ENCODE peak calls at places on chromosomes 16 and 17, in seven cellular contexts. W is neuronal stem cell, X is mammary epithelial cell, A is IMR-90, E is fibroblast of lung, G is neural progenitor cell, B is A549. U is an unnamed sample. For H3K9me3, the result is how much of the 10 kb centered on the place peaks cover.

GRCh38 chr16:87723224-87723619 is 42.6 kb downstream of the KLHDC4 start:
- DNase-seq in W (no peak), X (peak), A (peak), E (peak), G (no peak), B (no peak), U (no peak)

GRCh38 chr16:67934306-67935095 is 2.1 kb downstream of the PSMB10 start:
- DNase-seq in W (no peak), X (no peak), A (no peak), E (no peak), G (no peak), B (no peak), U (no peak)

GRCh38 chr16:74749291-74750055 is 25.1 kb downstream of the FA2H start:
- DNase-seq in W (no peak), X (no peak), A (no peak), E (no peak), G (peak), B (no peak), U (no peak)

GRCh38 chr17:74192950-74193781 is 10.3 kb upstream of the RPL38 start:
- DNase-seq in W (no peak), X (no peak), A (no peak), E (no peak), G (no peak), B (no peak), U (no peak)

GRCh38 chr16:364595-365491 is 5.5 kb downstream of the MRPL28 start:
- DNase-seq in W (no peak), X (no peak), A (no peak), E (no peak), G (no peak), B (no peak), U (no peak)

GRCh38 chr17:19762515-19762961 is 14.4 kb upstream of the ALDH3A1 start:
- DNase-seq in W (peak), X (peak), A (peak), E (peak), G (peak), B (peak), U (peak)

GRCh38 chr17:75638893-75639292 is 5.7 kb downstream of the SMIM5 start:
- DNase-seq in W (no peak), X (no peak), A (no peak), E (no peak), G (no peak), B (no peak), U (no peak)

GRCh38 chr16:28168991-28169554 is 42.7 kb downstream of the XPO6 start:
- DNase-seq in W (no peak), X (no peak), A (no peak), E (no peak), G (no peak), B (no peak), U (peak)

GRCh38 chr17:15287533-15288267 is 22.6 kb upstream of the PMP22 start:
- DNase-seq in W (no peak), X (no peak), A (peak), E (peak), G (no peak), B (no peak), U (no peak)

GRCh38 chr17:55062921-55063320 is 94.4 kb downstream of the STXBP4 start:
- DNase-seq in W (no peak), X (peak), A (peak), E (peak), G (no peak), B (no peak), U (peak)

GRCh38 chr17:55632893-55633292 is 89.8 kb downstream of the TMEM100 start:
- DNase-seq in W (no peak), X (peak), A (no peak), E (peak), G (no peak), B (no peak), U (no peak)

GRCh38 chr16:47604306-47604705 is 143.2 kb downstream of the PHKB start:
- DNase-seq in W (no peak), X (no peak), A (no peak), E (no peak), G (no peak), B (no peak), U (no peak)

GRCh38 chr17:42180922-42181850 is at the start of gene KCNH4:
- DNase-seq in W (no peak), X (peak), A (peak), E (peak), G (peak), B (peak), U (no peak)

GRCh38 chr17:77959216-77959925 is 868 bp downstream of the TNRC6C start:
- DNase-seq in W (no peak), X (peak), A (peak), E (peak), G (peak), B (peak), U (no peak)

GRCh38 chr17:18166894-18167293 is 16.7 kb upstream of the ALKBH5 start:
- DNase-seq in W (no peak), X (no peak), A (no peak), E (no peak), G (no peak), B (no peak), U (no peak)

GRCh38 chr16:46789499-46790414 is 41.2 kb downstream of the C16orf87 start:
- DNase-seq in W (peak), X (peak), A (peak), E (peak), G (peak), B (peak), U (peak)

GRCh38 chr16:13291934-13292333 is 390.5 kb downstream of the SHISA9 start:
- DNase-seq in W (peak), X (no peak), A (no peak), E (no peak), G (peak), B (no peak), U (no peak)

GRCh38 chr17:2230877-2231276 is 72.7 kb downstream of the SMG6 start:
- DNase-seq in W (no peak), X (no peak), A (peak), E (peak), G (no peak), B (no peak), U (no peak)

GRCh38 chr17:51608251-51608933 is 348.0 kb downstream of the UTP18 start:
- DNase-seq in W (no peak), X (no peak), A (no peak), E (no peak), G (no peak), B (no peak), U (no peak)

GRCh38 chr17:68422821-68423220 is 34.5 kb downstream of the WIPI1 start:
- DNase-seq in W (no peak), X (no peak), A (no peak), E (no peak), G (peak), B (no peak), U (no peak)

GRCh38 chr17:30377574-30377973 is 1.2 kb upstream of the CPD start:
- DNase-seq in W (no peak), X (no peak), A (no peak), E (no peak), G (no peak), B (no peak), U (no peak)

GRCh38 chr17:48671697-48672171 is 45.6 kb upstream of the HOXB9 start:
- DNase-seq in W (peak), X (peak), A (peak), E (peak), G (peak), B (peak), U (peak)

GRCh38 chr16:71287903-71288302 is 1.3 kb downstream of the CMTR2 start:
- DNase-seq in W (no peak), X (peak), A (no peak), E (no peak), G (peak), B (no peak), U (peak)

GRCh38 chr17:47697948-47698711 is 4.2 kb downstream of the TBKBP1 start:
- DNase-seq in W (no peak), X (no peak), A (no peak), E (no peak), G (no peak), B (no peak), U (no peak)

GRCh38 chr17:31488982-31489294 is 97.5 kb downstream of the RAB11FIP4 start:
- DNase-seq in W (no peak), X (no peak), A (no peak), E (no peak), G (no peak), B (no peak), U (peak)

GRCh38 chr17:2061441-2061797 is 6.5 kb downstream of the HIC1 start:
- DNase-seq in W (no peak), X (no peak), A (no peak), E (no peak), G (no peak), B (no peak), U (no peak)

GRCh38 chr16:381788-382717 is at the start of gene PGAP6:
- DNase-seq in W (no peak), X (no peak), A (peak), E (peak), G (peak), B (no peak), U (peak)

GRCh38 chr16:86723699-86724098 is 145.3 kb downstream of the FOXL1 start:
- DNase-seq in W (no peak), X (no peak), A (no peak), E (no peak), G (peak), B (no peak), U (no peak)

GRCh38 chr16:67151431-67152097 is 766 bp upstream of the B3GNT9 start:
- DNase-seq in W (no peak), X (no peak), A (no peak), E (no peak), G (peak), B (peak), U (no peak)

GRCh38 chr17:77882481-77883212 is 75.9 kb upstream of the TNRC6C start:
- DNase-seq in W (no peak), X (peak), A (peak), E (peak), G (no peak), B (no peak), U (no peak)

GRCh38 chr17:7626956-7627249 is 718 bp downstream of the SAT2 start:
- DNase-seq in W (no peak), X (no peak), A (no peak), E (no peak), G (no peak), B (no peak), U (no peak)

GRCh38 chr17:73232587-73233373 is 28.9 kb downstream of the CPSF4L start:
- DNase-seq in W (no peak), X (peak), A (peak), E (peak), G (peak), B (peak), U (no peak)

GRCh38 chr17:42266918-42267766 is 9.0 kb downstream of the STAT5B start:
- DNase-seq in W (no peak), X (peak), A (peak), E (peak), G (no peak), B (peak), U (no peak)

GRCh38 chr16:4273858-4274291 is 1.1 kb upstream of the TFAP4 start:
- DNase-seq in W (peak), X (peak), A (peak), E (peak), G (peak), B (peak), U (peak)

DNA sequence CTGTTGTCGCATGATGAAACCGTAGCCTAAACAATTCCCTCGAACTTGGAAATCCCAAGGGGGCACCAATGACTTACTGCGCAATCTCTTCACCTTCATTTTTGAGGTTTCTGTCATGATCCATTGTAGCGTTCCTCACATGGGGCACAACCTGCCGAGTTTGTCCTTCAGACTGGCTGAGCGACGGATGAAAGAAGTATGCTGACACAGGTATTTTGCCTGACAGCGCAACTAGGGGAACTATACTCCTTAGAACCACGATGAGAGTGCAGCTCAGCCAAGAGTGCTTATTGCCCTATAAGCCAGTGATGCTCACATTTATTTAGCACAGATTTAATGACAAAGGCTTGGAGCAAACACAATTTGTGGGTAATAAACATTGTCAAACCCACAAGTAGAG is 106.3 kb upstream of the ZNF267 start:
- DNase-seq in W (no peak), X (no peak), A (no peak), E (no peak), G (no peak), B (no peak), U (no peak)
- H3K9me3 ChIP-seq in W (half or more), X (under half), A (half or more), E (under half), G (under half), B (half or more), U (under half)

GRCh38 chr17:81043725-81044427 is 8.9 kb downstream of the BAIAP2 start:
- DNase-seq in W (no peak), X (peak), A (no peak), E (peak), G (peak), B (peak), U (peak)

GRCh38 chr17:81042606-81043005 is 7.7 kb downstream of the BAIAP2 start:
- DNase-seq in W (no peak), X (no peak), A (no peak), E (no peak), G (no peak), B (no peak), U (no peak)

GRCh38 chr17:81044428-81044763 is 9.4 kb downstream of the BAIAP2 start:
- DNase-seq in W (no peak), X (no peak), A (no peak), E (no peak), G (no peak), B (no peak), U (no peak)

GRCh38 chr17:81044764-81045589 is 10.0 kb downstream of the BAIAP2 start:
- DNase-seq in W (no peak), X (peak), A (peak), E (peak), G (no peak), B (no peak), U (peak)

GRCh38 chr17:81043319-81043724 is 8.4 kb downstream of the BAIAP2 start:
- DNase-seq in W (no peak), X (no peak), A (no peak), E (no peak), G (no peak), B (no peak), U (no peak)
- H3K27ac ChIP-seq in W (peak), X (peak), A (no peak), E (no peak), G (peak), B (peak), U (peak)

GRCh38 chr16:83970430-83970815 is 2.4 kb downstream of the NECAB2 start:
- DNase-seq in W (no peak), X (no peak), A (no peak), E (no peak), G (no peak), B (no peak), U (no peak)

GRCh38 chr16:83973581-83974385 is 5.7 kb downstream of the NECAB2 start:
- DNase-seq in W (no peak), X (no peak), A (no peak), E (no peak), G (no peak), B (no peak), U (no peak)

GRCh38 chr16:83973077-83973476 is 5.0 kb downstream of the NECAB2 start:
- DNase-seq in W (no peak), X (no peak), A (no peak), E (no peak), G (no peak), B (no peak), U (no peak)

GRCh38 chr16:83971165-83972130 is 3.4 kb downstream of the NECAB2 start:
- DNase-seq in W (no peak), X (no peak), A (no peak), E (no peak), G (peak), B (no peak), U (no peak)

GRCh38 chr16:83972256-83973008 is 4.4 kb downstream of the NECAB2 start:
- DNase-seq in W (no peak), X (no peak), A (no peak), E (no peak), G (no peak), B (no peak), U (no peak)
- H3K4me2 ChIP-seq in W (no peak), X (no peak), A (no peak), E (no peak), G (no peak), B (no peak), U (no peak)

DNA sequence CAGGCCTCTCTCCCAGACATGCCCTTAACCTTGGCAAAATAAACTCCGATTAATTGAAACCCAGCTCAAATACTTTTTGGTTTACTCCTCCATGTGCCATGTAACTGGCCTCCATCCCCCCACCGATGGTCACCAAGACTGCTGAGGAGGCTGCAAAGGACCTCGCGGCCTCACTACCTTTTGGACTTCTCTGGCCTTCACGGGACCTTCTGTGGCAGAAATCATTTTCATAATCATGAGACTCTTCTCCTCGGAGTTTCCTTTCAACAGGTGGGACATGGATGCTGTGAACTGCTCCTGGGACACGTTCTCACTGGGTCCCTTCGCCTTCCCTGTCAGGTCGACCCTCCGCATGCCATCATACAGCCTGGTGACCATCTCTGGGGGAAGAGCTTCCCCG is 9.0 kb downstream of the MEAK7 start:
- DNase-seq in W (no peak), X (no peak), A (no peak), E (no peak), G (no peak), B (no peak), U (no peak)
- H3K9me3 ChIP-seq in W (under half), X (under half), A (under half), E (under half), G (under half), B (under half), U (under half)

GRCh38 chr16:85240982-85241924 is 129.0 kb upstream of the CIBAR2 start:
- DNase-seq in W (no peak), X (no peak), A (no peak), E (no peak), G (no peak), B (no peak), U (no peak)
- H3K27ac ChIP-seq in W (no peak), X (no peak), A (no peak), E (no peak), G (no peak), B (no peak), U (no peak)

GRCh38 chr16:49236216-49236615 is 45.4 kb downstream of the CBLN1 start:
- DNase-seq in W (no peak), X (no peak), A (no peak), E (no peak), G (no peak), B (no peak), U (no peak)
- H3K4me2 ChIP-seq in W (no peak), X (no peak), A (no peak), E (no peak), G (no peak), B (no peak), U (no peak)

GRCh38 chr16:35510701-35511100 is 2051.3 kb downstream of the TP53TG3F start:
- DNase-seq in W (no peak), X (no peak), A (no peak), E (no peak), G (no peak), B (no peak), U (no peak)
- H3K9me3 ChIP-seq in W (under half), X (under half), A (under half), E (under half), G (under half), B (under half), U (under half)

U was measured in PC-9.